ENCODE peak calls at places on chromosomes 3 and 15, in nine cellular contexts. One of them, this sample, is unnamed. For H3K4me1, the result is how much of the 10 kb centered on the place peaks cover.

GRCh38 chr15:40420793-40421192 is 15.2 kb downstream of the IVD start:
- DNase-seq in sigmoid colon: no peak
- DNase-seq in CD8-positive, alpha-beta T cell: no peak
- DNase-seq in cardiac muscle cell: no peak
- DNase-seq in IMR-90: no peak
- DNase-seq in SK-N-SH: no peak
- DNase-seq in RWPE2: no peak
- DNase-seq in lung: peak
- DNase-seq in stomach: peak
- DNase-seq in this sample: no peak

GRCh38 chr15:98455899-98456298 is 192.4 kb upstream of the IGF1R start:
- DNase-seq in IMR-90: no peak
- DNase-seq in lung: no peak
- DNase-seq in SK-N-SH: no peak
- DNase-seq in stomach: no peak
- DNase-seq in RWPE2: no peak
- DNase-seq in sigmoid colon: no peak
- DNase-seq in CD8-positive, alpha-beta T cell: no peak
- DNase-seq in cardiac muscle cell: no peak
- DNase-seq in this sample: no peak

GRCh38 chr3:115146032-115146417 is 1.1 kb downstream of the ZBTB20 start:
- DNase-seq in SK-N-SH: peak
- DNase-seq in IMR-90: peak
- DNase-seq in CD8-positive, alpha-beta T cell: peak
- DNase-seq in lung: peak
- DNase-seq in stomach: peak
- DNase-seq in RWPE2: no peak
- DNase-seq in sigmoid colon: peak
- DNase-seq in cardiac muscle cell: peak
- DNase-seq in this sample: no peak

GRCh38 chr15:82047493-82048446 is 2.0 kb upstream of the MEX3B start:
- DNase-seq in cardiac muscle cell: peak
- DNase-seq in stomach: no peak
- DNase-seq in RWPE2: no peak
- DNase-seq in lung: no peak
- DNase-seq in CD8-positive, alpha-beta T cell: no peak
- DNase-seq in SK-N-SH: no peak
- DNase-seq in sigmoid colon: no peak
- DNase-seq in IMR-90: peak
- DNase-seq in this sample: no peak

GRCh38 chr3:190345027-190345821 is 23.0 kb upstream of the CLDN1 start:
- DNase-seq in SK-N-SH: no peak
- DNase-seq in stomach: no peak
- DNase-seq in sigmoid colon: no peak
- DNase-seq in RWPE2: peak
- DNase-seq in IMR-90: peak
- DNase-seq in CD8-positive, alpha-beta T cell: no peak
- DNase-seq in cardiac muscle cell: peak
- DNase-seq in lung: no peak
- DNase-seq in this sample: no peak

GRCh38 chr15:39692464-39693327 is 89.9 kb downstream of the FSIP1 start:
- DNase-seq in SK-N-SH: peak
- DNase-seq in stomach: no peak
- DNase-seq in cardiac muscle cell: peak
- DNase-seq in sigmoid colon: no peak
- DNase-seq in IMR-90: no peak
- DNase-seq in RWPE2: no peak
- DNase-seq in CD8-positive, alpha-beta T cell: no peak
- DNase-seq in lung: no peak
- DNase-seq in this sample: no peak

GRCh38 chr3:182740710-182741109 is 52.6 kb upstream of the ATP11B start:
- DNase-seq in SK-N-SH: no peak
- DNase-seq in IMR-90: no peak
- DNase-seq in CD8-positive, alpha-beta T cell: no peak
- DNase-seq in sigmoid colon: no peak
- DNase-seq in RWPE2: no peak
- DNase-seq in lung: no peak
- DNase-seq in cardiac muscle cell: no peak
- DNase-seq in stomach: peak
- DNase-seq in this sample: no peak

GRCh38 chr3:32391643-32392529 is at the start of gene CMTM7:
- DNase-seq in stomach: peak
- DNase-seq in SK-N-SH: peak
- DNase-seq in lung: peak
- DNase-seq in CD8-positive, alpha-beta T cell: peak
- DNase-seq in cardiac muscle cell: peak
- DNase-seq in sigmoid colon: peak
- DNase-seq in RWPE2: peak
- DNase-seq in IMR-90: peak
- DNase-seq in this sample: no peak

GRCh38 chr3:168139947-168140346 is 44.2 kb upstream of the GOLIM4 start:
- DNase-seq in sigmoid colon: no peak
- DNase-seq in IMR-90: peak
- DNase-seq in CD8-positive, alpha-beta T cell: no peak
- DNase-seq in SK-N-SH: no peak
- DNase-seq in lung: no peak
- DNase-seq in stomach: no peak
- DNase-seq in RWPE2: no peak
- DNase-seq in cardiac muscle cell: no peak
- DNase-seq in this sample: no peak

GRCh38 chr3:127997961-127998360 is 54.3 kb upstream of the SEC61A1 start:
- DNase-seq in cardiac muscle cell: no peak
- DNase-seq in RWPE2: no peak
- DNase-seq in IMR-90: no peak
- DNase-seq in CD8-positive, alpha-beta T cell: no peak
- DNase-seq in SK-N-SH: no peak
- DNase-seq in stomach: peak
- DNase-seq in lung: no peak
- DNase-seq in sigmoid colon: no peak
- DNase-seq in this sample: no peak

GRCh38 chr3:195106418-195106906 is 164.5 kb downstream of the XXYLT1 start:
- DNase-seq in IMR-90: peak
- DNase-seq in RWPE2: no peak
- DNase-seq in CD8-positive, alpha-beta T cell: peak
- DNase-seq in stomach: peak
- DNase-seq in sigmoid colon: peak
- DNase-seq in SK-N-SH: peak
- DNase-seq in cardiac muscle cell: peak
- DNase-seq in lung: peak
- DNase-seq in this sample: no peak

GRCh38 chr15:98592136-98592535 is 56.2 kb upstream of the IGF1R start:
- DNase-seq in cardiac muscle cell: no peak
- DNase-seq in SK-N-SH: no peak
- DNase-seq in sigmoid colon: no peak
- DNase-seq in IMR-90: no peak
- DNase-seq in lung: no peak
- DNase-seq in RWPE2: no peak
- DNase-seq in stomach: peak
- DNase-seq in CD8-positive, alpha-beta T cell: no peak
- DNase-seq in this sample: no peak

GRCh38 chr3:70000563-70001081 is 1.1 kb downstream of the SAMMSON start:
- DNase-seq in sigmoid colon: no peak
- DNase-seq in CD8-positive, alpha-beta T cell: no peak
- DNase-seq in SK-N-SH: no peak
- DNase-seq in stomach: no peak
- DNase-seq in lung: no peak
- DNase-seq in RWPE2: no peak
- DNase-seq in IMR-90: peak
- DNase-seq in cardiac muscle cell: peak
- DNase-seq in this sample: no peak

GRCh38 chr3:156668073-156668763 is 6.2 kb upstream of the TIPARP start:
- DNase-seq in sigmoid colon: no peak
- DNase-seq in CD8-positive, alpha-beta T cell: no peak
- DNase-seq in lung: peak
- DNase-seq in SK-N-SH: no peak
- DNase-seq in stomach: peak
- DNase-seq in IMR-90: peak
- DNase-seq in RWPE2: no peak
- DNase-seq in cardiac muscle cell: no peak
- DNase-seq in this sample: no peak

DNA sequence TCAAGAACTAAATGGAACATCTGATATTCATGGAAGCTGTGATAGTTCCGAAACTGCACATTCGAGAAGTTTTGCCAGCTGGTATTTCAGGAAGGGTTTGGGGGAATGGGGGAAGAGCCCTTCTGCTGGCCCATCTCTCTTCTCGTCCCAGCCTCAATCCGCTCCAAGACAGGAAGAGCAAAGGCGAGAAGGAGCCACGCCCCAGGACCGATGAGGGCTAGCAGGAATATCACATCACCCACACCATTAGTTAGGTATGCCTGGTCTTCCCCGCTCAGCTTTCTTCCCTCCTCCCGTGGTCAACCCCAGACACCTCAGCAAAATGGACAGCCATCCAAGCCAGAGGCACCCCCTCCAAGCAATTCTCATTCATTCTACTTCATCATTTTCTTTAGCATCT is 14.9 kb upstream of the PCSK6 start:
- DNase-seq in IMR-90: no peak
- DNase-seq in sigmoid colon: no peak
- DNase-seq in RWPE2: peak
- DNase-seq in CD8-positive, alpha-beta T cell: no peak
- DNase-seq in stomach: no peak
- DNase-seq in cardiac muscle cell: no peak
- DNase-seq in lung: no peak
- DNase-seq in SK-N-SH: no peak
- DNase-seq in this sample: peak
- TF ChIP-seq CTCF in IMR-90: no peak
- TF ChIP-seq CTCF in sigmoid colon: no peak
- TF ChIP-seq CTCF in RWPE2: no peak
- TF ChIP-seq CTCF in CD8-positive, alpha-beta T cell: no peak
- TF ChIP-seq CTCF in stomach: no peak
- TF ChIP-seq CTCF in cardiac muscle cell: no peak
- TF ChIP-seq CTCF in lung: no peak
- TF ChIP-seq CTCF in SK-N-SH: no peak
- TF ChIP-seq CTCF in this sample: no peak

DNA sequence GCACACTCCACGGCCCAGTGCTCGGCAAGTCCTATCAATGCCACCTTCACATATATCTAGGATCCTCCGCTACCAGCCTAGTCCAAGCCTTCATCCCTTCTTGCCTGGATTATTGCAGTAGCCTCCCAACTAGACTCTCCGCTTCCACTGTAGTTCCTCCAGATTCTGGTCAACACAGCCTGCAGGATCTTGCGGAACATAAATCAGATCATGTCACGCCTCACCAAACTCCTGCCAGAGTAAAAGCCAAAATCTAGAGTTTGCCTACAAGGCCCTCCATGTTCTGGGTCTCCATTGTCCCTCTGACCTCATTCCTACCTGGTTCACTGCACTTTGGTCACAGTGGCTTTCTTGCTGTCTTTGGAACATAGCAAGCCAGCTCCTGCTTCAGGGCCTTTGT is 3.6 kb downstream of the BDH1 start:
- DNase-seq in cardiac muscle cell: no peak
- DNase-seq in RWPE2: no peak
- DNase-seq in stomach: no peak
- DNase-seq in sigmoid colon: no peak
- DNase-seq in SK-N-SH: no peak
- DNase-seq in CD8-positive, alpha-beta T cell: no peak
- DNase-seq in lung: no peak
- DNase-seq in IMR-90: no peak
- DNase-seq in this sample: no peak
- H3K4me1 ChIP-seq in cardiac muscle cell: under half
- H3K4me1 ChIP-seq in RWPE2: under half
- H3K4me1 ChIP-seq in stomach: under half
- H3K4me1 ChIP-seq in sigmoid colon: under half
- H3K4me1 ChIP-seq in SK-N-SH: under half
- H3K4me1 ChIP-seq in CD8-positive, alpha-beta T cell: under half
- H3K4me1 ChIP-seq in lung: under half
- H3K4me1 ChIP-seq in IMR-90: under half
- H3K4me1 ChIP-seq in this sample: under half

DNA sequence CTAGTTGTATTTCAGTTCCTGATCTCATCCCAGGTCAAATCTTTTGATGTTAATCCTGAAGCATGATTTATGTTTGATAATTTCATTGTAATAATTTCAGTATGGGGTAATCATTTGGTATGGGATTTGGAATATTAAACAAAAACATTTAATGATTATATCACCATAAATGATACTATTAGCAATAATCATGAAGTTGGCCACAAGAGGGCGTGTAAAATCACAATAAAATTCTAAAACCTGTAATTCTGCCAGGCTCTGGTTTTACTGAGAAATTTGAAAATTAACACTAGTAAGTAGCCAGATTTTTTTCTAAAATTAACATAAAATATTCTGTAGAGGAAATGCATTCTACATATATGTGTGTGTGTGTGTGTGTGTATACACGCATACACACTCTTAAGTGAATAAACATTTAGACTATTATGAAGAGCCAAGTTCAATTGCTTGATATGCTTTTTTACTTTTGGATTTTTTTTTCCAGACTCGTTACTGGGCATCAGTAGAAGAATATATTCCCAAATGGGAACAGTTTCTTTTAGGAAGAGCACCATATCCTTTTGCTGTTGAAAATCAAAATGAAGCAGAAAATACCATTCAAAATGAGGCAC is 40.5 kb downstream of the FEZF2 start:
- DNase-seq in stomach: no peak
- DNase-seq in cardiac muscle cell: peak
- DNase-seq in lung: no peak
- DNase-seq in sigmoid colon: no peak
- DNase-seq in SK-N-SH: peak
- DNase-seq in CD8-positive, alpha-beta T cell: no peak
- DNase-seq in IMR-90: peak
- DNase-seq in RWPE2: no peak
- DNase-seq in this sample: no peak
- TF ChIP-seq CTCF in stomach: no peak
- TF ChIP-seq CTCF in cardiac muscle cell: peak
- TF ChIP-seq CTCF in lung: no peak
- TF ChIP-seq CTCF in sigmoid colon: no peak
- TF ChIP-seq CTCF in SK-N-SH: peak
- TF ChIP-seq CTCF in CD8-positive, alpha-beta T cell: peak
- TF ChIP-seq CTCF in IMR-90: peak
- TF ChIP-seq CTCF in RWPE2: peak
- TF ChIP-seq CTCF in this sample: no peak

GRCh38 chr3:123758081-123758564 is 126.0 kb downstream of the MYLK start:
- DNase-seq in cardiac muscle cell: no peak
- DNase-seq in SK-N-SH: no peak
- DNase-seq in RWPE2: no peak
- DNase-seq in lung: no peak
- DNase-seq in sigmoid colon: no peak
- DNase-seq in CD8-positive, alpha-beta T cell: no peak
- DNase-seq in IMR-90: peak
- DNase-seq in stomach: no peak
- DNase-seq in this sample: peak

GRCh38 chr3:123755085-123755484 is 129.0 kb downstream of the MYLK start:
- DNase-seq in lung: peak
- DNase-seq in CD8-positive, alpha-beta T cell: no peak
- DNase-seq in stomach: peak
- DNase-seq in RWPE2: no peak
- DNase-seq in cardiac muscle cell: no peak
- DNase-seq in IMR-90: no peak
- DNase-seq in SK-N-SH: no peak
- DNase-seq in sigmoid colon: no peak
- DNase-seq in this sample: no peak

GRCh38 chr3:123759311-123759710 is 124.8 kb downstream of the MYLK start:
- DNase-seq in CD8-positive, alpha-beta T cell: no peak
- DNase-seq in IMR-90: no peak
- DNase-seq in SK-N-SH: no peak
- DNase-seq in RWPE2: no peak
- DNase-seq in stomach: no peak
- DNase-seq in lung: no peak
- DNase-seq in sigmoid colon: no peak
- DNase-seq in cardiac muscle cell: no peak
- DNase-seq in this sample: no peak

GRCh38 chr3:123755508-123755907 is 128.6 kb downstream of the MYLK start:
- DNase-seq in CD8-positive, alpha-beta T cell: no peak
- DNase-seq in SK-N-SH: no peak
- DNase-seq in lung: peak
- DNase-seq in sigmoid colon: no peak
- DNase-seq in RWPE2: no peak
- DNase-seq in cardiac muscle cell: no peak
- DNase-seq in IMR-90: no peak
- DNase-seq in stomach: no peak
- DNase-seq in this sample: no peak

GRCh38 chr3:123757281-123757940 is 126.7 kb downstream of the MYLK start:
- DNase-seq in RWPE2: no peak
- DNase-seq in cardiac muscle cell: no peak
- DNase-seq in IMR-90: no peak
- DNase-seq in stomach: no peak
- DNase-seq in lung: no peak
- DNase-seq in sigmoid colon: peak
- DNase-seq in SK-N-SH: no peak
- DNase-seq in CD8-positive, alpha-beta T cell: no peak
- DNase-seq in this sample: peak
- H3K4me1 ChIP-seq in RWPE2: under half
- H3K4me1 ChIP-seq in cardiac muscle cell: under half
- H3K4me1 ChIP-seq in IMR-90: under half
- H3K4me1 ChIP-seq in stomach: under half
- H3K4me1 ChIP-seq in lung: under half
- H3K4me1 ChIP-seq in sigmoid colon: under half
- H3K4me1 ChIP-seq in SK-N-SH: under half
- H3K4me1 ChIP-seq in CD8-positive, alpha-beta T cell: under half
- H3K4me1 ChIP-seq in this sample: under half